ENCODE peak calls at places on chromosomes 2 and 18, in seven cellular contexts. V is vagina, Y is sigmoid colon, T is HCT116, J is stomach, O is K562, R is HL-60. I is an unnamed sample.
A peak's percentile ranks its signal among the peaks of the same experiment; 100 is the strongest.

GRCh38 chr18:32772580-32773186 is at the start of gene KLHL14:
- DNase-seq in V (no peak), Y (no peak), T (no peak), J (no peak), O (no peak), R (no peak), I (no peak)

GRCh38 chr18:62018034-62018760 is 125.4 kb upstream of the RNF152 start:
- DNase-seq in V (no peak), Y (peak; percentile 82), T (no peak), J (no peak), O (no peak), R (no peak), I (no peak)

GRCh38 chr2:225137971-225138370 is 95.7 kb upstream of the DOCK10 start:
- DNase-seq in V (no peak), Y (no peak), T (no peak), J (no peak), O (no peak), R (no peak), I (no peak)

GRCh38 chr2:7945080-7945479 is 736.8 kb upstream of the ID2 start:
- DNase-seq in V (no peak), Y (no peak), T (no peak), J (no peak), O (no peak), R (no peak), I (no peak)

GRCh38 chr2:236627193-236627592 is 57.6 kb downstream of the ACKR3 start:
- DNase-seq in V (no peak), Y (peak; percentile 48), T (no peak), J (no peak), O (no peak), R (no peak), I (peak; percentile 59)

GRCh38 chr2:29114841-29115609 is at the start of gene CLIP4:
- DNase-seq in V (no peak), Y (peak; percentile 78), T (no peak), J (peak; percentile 34), O (no peak), R (no peak), I (peak; percentile 89)

GRCh38 chr2:42201228-42201855 is 32.2 kb downstream of the EML4 start:
- DNase-seq in V (no peak), Y (no peak), T (no peak), J (no peak), O (no peak), R (no peak), I (no peak)

GRCh38 chr2:135820003-135820618 is 16.9 kb downstream of the LCT start:
- DNase-seq in V (no peak), Y (no peak), T (no peak), J (no peak), O (no peak), R (peak; percentile 14), I (no peak)

GRCh38 chr2:6506311-6507258 is 359.1 kb downstream of the CMPK2 start:
- DNase-seq in V (no peak), Y (no peak), T (peak; percentile 12), J (no peak), O (no peak), R (no peak), I (no peak)

GRCh38 chr2:212032032-212032431 is 506.6 kb downstream of the ERBB4 start:
- DNase-seq in V (no peak), Y (no peak), T (no peak), J (no peak), O (no peak), R (no peak), I (no peak)

GRCh38 chr2:165572155-165572554 is 102.7 kb downstream of the CSRNP3 start:
- DNase-seq in V (no peak), Y (no peak), T (no peak), J (no peak), O (no peak), R (no peak), I (no peak)

GRCh38 chr2:203720011-203720410 is 13.6 kb downstream of the CD28 start:
- DNase-seq in V (no peak), Y (no peak), T (no peak), J (no peak), O (no peak), R (no peak), I (no peak)

GRCh38 chr2:128313076-128313836 is 5.4 kb downstream of the HS6ST1 start:
- DNase-seq in V (no peak), Y (peak; percentile 65), T (peak; percentile 18), J (peak; percentile 24), O (no peak), R (no peak), I (no peak)

GRCh38 chr2:204024503-204024902 is 87.9 kb downstream of the ICOS start:
- DNase-seq in V (no peak), Y (no peak), T (peak; percentile 19), J (peak; percentile 34), O (peak; percentile 2), R (no peak), I (no peak)

GRCh38 chr2:236606023-236606422 is 36.4 kb downstream of the ACKR3 start:
- DNase-seq in V (no peak), Y (no peak), T (no peak), J (no peak), O (no peak), R (no peak), I (peak; percentile 58)

GRCh38 chr18:49611316-49611715 is 49.5 kb downstream of the LIPG start:
- DNase-seq in V (no peak), Y (no peak), T (no peak), J (no peak), O (no peak), R (no peak), I (no peak)

GRCh38 chr2:27955762-27956161 is 65.2 kb downstream of the BABAM2 start:
- DNase-seq in V (no peak), Y (no peak), T (no peak), J (no peak), O (no peak), R (no peak), I (no peak)

GRCh38 chr18:1544016-1544415 is 639.3 kb downstream of the ADCYAP1 start:
- DNase-seq in V (no peak), Y (no peak), T (no peak), J (no peak), O (no peak), R (no peak), I (no peak)

GRCh38 chr18:22977847-22978701 is 44.9 kb downstream of the RBBP8 start:
- DNase-seq in V (no peak), Y (no peak), T (peak; percentile 85), J (no peak), O (no peak), R (no peak), I (no peak)

GRCh38 chr18:44185981-44186380 is 494.7 kb upstream of the SETBP1 start:
- DNase-seq in V (no peak), Y (no peak), T (no peak), J (no peak), O (no peak), R (no peak), I (no peak)

GRCh38 chr2:101858246-101858645 is 133.5 kb upstream of the IL1R2 start:
- DNase-seq in V (no peak), Y (no peak), T (no peak), J (no peak), O (no peak), R (no peak), I (no peak)

GRCh38 chr2:98126061-98126460 is 39.1 kb downstream of the VWA3B start:
- DNase-seq in V (no peak), Y (no peak), T (no peak), J (no peak), O (no peak), R (no peak), I (no peak)

GRCh38 chr2:216298719-216299118 is 73.6 kb downstream of the MARCHF4 start:
- DNase-seq in V (no peak), Y (no peak), T (no peak), J (no peak), O (no peak), R (no peak), I (no peak)

GRCh38 chr2:24577481-24577880 is 86.4 kb downstream of the NCOA1 start:
- DNase-seq in V (no peak), Y (no peak), T (no peak), J (no peak), O (peak; percentile 18), R (no peak), I (no peak)

GRCh38 chr18:48996901-48997463 is 46.2 kb upstream of the SMAD7 start:
- DNase-seq in V (no peak), Y (no peak), T (peak; percentile 58), J (no peak), O (no peak), R (no peak), I (no peak)

GRCh38 chr2:211930331-211930730 is 608.3 kb downstream of the ERBB4 start:
- DNase-seq in V (no peak), Y (no peak), T (no peak), J (no peak), O (no peak), R (peak; percentile 45), I (no peak)

GRCh38 chr2:160308915-160309314 is 108.8 kb upstream of the ITGB6 start:
- DNase-seq in V (no peak), Y (no peak), T (no peak), J (no peak), O (no peak), R (no peak), I (no peak)
- TF ChIP-seq POLR2AphosphoS5 in V (no peak), Y (no peak), T (no peak), J (no peak), O (no peak), R (no peak), I (no peak)

GRCh38 chr2:235050992-235051351 is 99.2 kb downstream of the SH3BP4 start:
- DNase-seq in V (no peak), Y (peak; percentile 95), T (peak; percentile 82), J (peak; percentile 96), O (peak; percentile 7), R (no peak), I (peak; percentile 75)
- TF ChIP-seq POLR2AphosphoS5 in V (peak; percentile 46), Y (peak; percentile 92), T (peak; percentile 51), J (peak; percentile 94), O (no peak), R (no peak), I (peak; percentile 53)

GRCh38 chr2:71806432-71806831 is 341.2 kb downstream of the CYP26B1 start:
- DNase-seq in V (no peak), Y (no peak), T (no peak), J (no peak), O (no peak), R (no peak), I (no peak)

GRCh38 chr2:71811157-71811556 is 336.5 kb downstream of the CYP26B1 start:
- DNase-seq in V (peak; percentile 72), Y (no peak), T (no peak), J (no peak), O (no peak), R (no peak), I (no peak)

GRCh38 chr2:71804251-71804650 is 343.4 kb downstream of the CYP26B1 start:
- DNase-seq in V (no peak), Y (no peak), T (no peak), J (no peak), O (no peak), R (no peak), I (no peak)

GRCh38 chr2:71811726-71812125 is 335.9 kb downstream of the CYP26B1 start:
- DNase-seq in V (peak; percentile 67), Y (no peak), T (no peak), J (no peak), O (no peak), R (no peak), I (no peak)

GRCh38 chr2:71807969-71808451 is 339.7 kb downstream of the CYP26B1 start:
- DNase-seq in V (peak; percentile 81), Y (peak; percentile 87), T (no peak), J (no peak), O (no peak), R (no peak), I (peak; percentile 66)
- TF ChIP-seq POLR2AphosphoS5 in V (peak; percentile 82), Y (peak; percentile 42), T (no peak), J (peak; percentile 17), O (no peak), R (no peak), I (peak; percentile 85)

GRCh38 chr2:152594792-152595191 is 122.5 kb downstream of the PRPF40A start:
- DNase-seq in V (no peak), Y (peak; percentile 71), T (no peak), J (no peak), O (no peak), R (no peak), I (no peak)
- TF ChIP-seq POLR2AphosphoS5 in V (no peak), Y (no peak), T (no peak), J (no peak), O (no peak), R (no peak), I (no peak)

I was measured in spleen.